ENCODE peak calls at places on chromosomes 6 and 20, in eight cellular contexts. B, U, F, W, J, M, D and E are unnamed samples. For H3K27me3, the result is how much of the 10 kb centered on the place peaks cover.

GRCh38 chr6:11209369-11209768 is 23.1 kb downstream of the NEDD9 start:
- DNase-seq in B (no peak), U (no peak), F (no peak), W (peak), J (no peak), M (no peak), D (no peak), E (no peak)

GRCh38 chr20:1816384-1817381 is 78.5 kb upstream of the SIRPA start:
- DNase-seq in B (peak), U (no peak), F (no peak), W (no peak), J (peak), M (no peak), D (peak), E (no peak)

GRCh38 chr6:109687271-109687721 is 3.7 kb downstream of the AK9 start:
- DNase-seq in B (peak), U (no peak), F (no peak), W (no peak), J (no peak), M (no peak), D (no peak), E (no peak)

GRCh38 chr6:106373502-106374239 is 13.2 kb downstream of the CRYBG1 start:
- DNase-seq in B (no peak), U (no peak), F (no peak), W (no peak), J (no peak), M (no peak), D (no peak), E (no peak)

GRCh38 chr20:37711001-37711400 is 17.2 kb downstream of the CTNNBL1 start:
- DNase-seq in B (no peak), U (no peak), F (peak), W (no peak), J (no peak), M (no peak), D (no peak), E (no peak)

GRCh38 chr6:87759491-87760010 is 57.5 kb upstream of the AKIRIN2 start:
- DNase-seq in B (peak), U (no peak), F (no peak), W (no peak), J (no peak), M (no peak), D (no peak), E (no peak)

GRCh38 chr6:36928547-36928918 is 26.0 kb upstream of the PI16 start:
- DNase-seq in B (no peak), U (no peak), F (no peak), W (no peak), J (peak), M (peak), D (no peak), E (no peak)

GRCh38 chr20:51335329-51335841 is 207.1 kb downstream of the NFATC2 start:
- DNase-seq in B (peak), U (no peak), F (peak), W (no peak), J (no peak), M (no peak), D (no peak), E (no peak)

GRCh38 chr6:155524249-155524651 is 68.6 kb upstream of the NOX3 start:
- DNase-seq in B (peak), U (no peak), F (no peak), W (no peak), J (no peak), M (no peak), D (no peak), E (no peak)

GRCh38 chr6:38192486-38192885 is 373.0 kb downstream of the ZFAND3 start:
- DNase-seq in B (no peak), U (no peak), F (no peak), W (no peak), J (peak), M (no peak), D (no peak), E (no peak)

GRCh38 chr20:50715694-50716093 is 15.7 kb upstream of the PARD6B start:
- DNase-seq in B (no peak), U (no peak), F (no peak), W (no peak), J (no peak), M (no peak), D (no peak), E (no peak)

GRCh38 chr6:2480267-2480966 is 235.0 kb upstream of the GMDS start:
- DNase-seq in B (peak), U (no peak), F (no peak), W (no peak), J (no peak), M (no peak), D (peak), E (no peak)

GRCh38 chr20:57866250-57867106 is 156.7 kb upstream of the PMEPA1 start:
- DNase-seq in B (no peak), U (no peak), F (no peak), W (no peak), J (no peak), M (no peak), D (no peak), E (no peak)

GRCh38 chr20:19785173-19785799 is 27.2 kb downstream of the RIN2 start:
- DNase-seq in B (peak), U (no peak), F (no peak), W (no peak), J (no peak), M (no peak), D (no peak), E (no peak)

GRCh38 chr20:400451-401275 is 7.4 kb upstream of the RBCK1 start:
- DNase-seq in B (no peak), U (no peak), F (no peak), W (peak), J (peak), M (no peak), D (no peak), E (no peak)

GRCh38 chr6:52055451-52055850 is 32.0 kb downstream of the PKHD1 start:
- DNase-seq in B (no peak), U (no peak), F (no peak), W (no peak), J (no peak), M (no peak), D (no peak), E (no peak)

GRCh38 chr6:131733376-131734016 is 22.7 kb upstream of the CTAGE9 start:
- DNase-seq in B (peak), U (no peak), F (no peak), W (no peak), J (no peak), M (no peak), D (peak), E (no peak)

GRCh38 chr6:12033770-12034169 is 21.7 kb downstream of the HIVEP1 start:
- DNase-seq in B (peak), U (no peak), F (no peak), W (no peak), J (no peak), M (no peak), D (no peak), E (no peak)

GRCh38 chr20:4060054-4060795 is 44.9 kb upstream of the RNF24 start:
- DNase-seq in B (no peak), U (no peak), F (no peak), W (no peak), J (no peak), M (peak), D (peak), E (no peak)

GRCh38 chr20:62407221-62407992 is at the start of gene CABLES2:
- DNase-seq in B (peak), U (peak), F (peak), W (peak), J (peak), M (peak), D (peak), E (peak)

GRCh38 chr6:119347466-119348307 is 1.9 kb downstream of the MAN1A1 start:
- DNase-seq in B (peak), U (peak), F (peak), W (peak), J (peak), M (no peak), D (peak), E (peak)

GRCh38 chr6:126650931-126651330 is 311.0 kb downstream of the CENPW start:
- DNase-seq in B (peak), U (no peak), F (no peak), W (no peak), J (no peak), M (no peak), D (no peak), E (no peak)

GRCh38 chr6:170085475-170086401 is 205.1 kb downstream of the DLL1 start:
- DNase-seq in B (no peak), U (no peak), F (no peak), W (no peak), J (peak), M (no peak), D (peak), E (no peak)

GRCh38 chr20:49207071-49207470 is 12.1 kb upstream of the DDX27 start:
- DNase-seq in B (no peak), U (no peak), F (no peak), W (peak), J (peak), M (no peak), D (no peak), E (no peak)

GRCh38 chr6:39932386-39932785 is 1.9 kb downstream of the MOCS1 start:
- DNase-seq in B (no peak), U (no peak), F (no peak), W (no peak), J (no peak), M (no peak), D (no peak), E (no peak)

GRCh38 chr20:64198347-64198746 is 34.1 kb downstream of the MYT1 start:
- DNase-seq in B (no peak), U (no peak), F (no peak), W (no peak), J (no peak), M (no peak), D (no peak), E (no peak)
- H3K27me3 ChIP-seq in B (under half), U (under half), F (under half), W (under half), J (under half), M (under half), D (under half), E (under half)

DNA sequence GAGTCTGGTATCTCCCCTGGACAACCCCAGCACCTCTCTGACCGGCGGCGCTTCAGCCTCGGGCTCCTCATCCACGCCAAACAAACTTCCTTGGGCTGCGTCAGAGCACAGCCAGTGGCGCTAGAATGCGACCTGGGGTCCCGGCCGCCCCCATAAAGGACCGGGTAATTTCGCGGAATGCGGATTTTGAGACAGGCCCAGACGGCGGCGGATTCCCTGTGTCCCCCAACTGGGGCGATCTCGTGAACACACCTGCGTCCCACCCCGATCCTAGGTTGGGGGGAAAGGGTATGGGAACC is 1.6 kb downstream of the FOXP4 start:
- DNase-seq in B (no peak), U (no peak), F (peak), W (peak), J (no peak), M (no peak), D (no peak), E (no peak)
- H3K27me3 ChIP-seq in B (under half), U (under half), F (under half), W (half or more), J (half or more), M (under half), D (under half), E (under half)

GRCh38 chr6:33896391-33897192 is 92.8 kb upstream of the MLN start:
- DNase-seq in B (peak), U (no peak), F (no peak), W (no peak), J (no peak), M (peak), D (no peak), E (no peak)

GRCh38 chr6:33895296-33895695 is 91.5 kb upstream of the MLN start:
- DNase-seq in B (no peak), U (no peak), F (no peak), W (no peak), J (no peak), M (no peak), D (no peak), E (no peak)

GRCh38 chr6:33897193-33897479 is 93.3 kb upstream of the MLN start:
- DNase-seq in B (no peak), U (no peak), F (peak), W (no peak), J (no peak), M (no peak), D (no peak), E (no peak)

GRCh38 chr6:33894438-33894837 is 90.6 kb upstream of the MLN start:
- DNase-seq in B (peak), U (no peak), F (no peak), W (no peak), J (no peak), M (no peak), D (peak), E (no peak)

DNA sequence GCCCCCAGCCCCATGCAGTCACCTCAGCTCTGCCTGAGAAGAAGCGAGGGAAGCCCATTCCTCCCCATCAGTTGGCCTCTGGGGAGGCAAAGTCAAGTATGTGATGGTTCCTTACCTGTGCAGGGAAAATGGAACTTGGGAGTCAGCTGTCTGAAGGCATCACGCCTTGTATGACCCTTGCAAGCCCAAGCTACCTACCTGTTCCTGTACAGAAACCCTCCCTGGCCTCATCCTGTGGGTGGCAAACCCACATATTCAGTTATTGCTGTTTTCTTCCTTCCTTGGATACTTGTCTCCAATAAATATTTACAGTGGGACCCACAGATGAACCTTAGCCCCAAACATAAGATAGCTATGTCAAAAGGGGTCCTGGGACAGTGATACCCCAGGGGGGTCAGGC is 92.2 kb upstream of the MLN start:
- DNase-seq in B (no peak), U (no peak), F (no peak), W (no peak), J (no peak), M (no peak), D (no peak), E (no peak)
- H3K27me3 ChIP-seq in B (under half), U (under half), F (under half), W (under half), J (under half), M (under half), D (under half), E (under half)

GRCh38 chr6:141370438-141370837 is 762.3 kb upstream of the GJE1 start:
- DNase-seq in B (no peak), U (no peak), F (no peak), W (no peak), J (no peak), M (no peak), D (no peak), E (no peak)
- H3K27me3 ChIP-seq in B (under half), U (under half), F (under half), W (under half), J (under half), M (under half), D (under half), E (under half)

GRCh38 chr6:26251354-26252081 is 113.5 kb upstream of the BTN3A2 start:
- DNase-seq in B (peak), U (peak), F (peak), W (peak), J (peak), M (peak), D (peak), E (peak)
- H3K27me3 ChIP-seq in B (under half), U (under half), F (under half), W (under half), J (under half), M (under half), D (half or more), E (under half)

DNA sequence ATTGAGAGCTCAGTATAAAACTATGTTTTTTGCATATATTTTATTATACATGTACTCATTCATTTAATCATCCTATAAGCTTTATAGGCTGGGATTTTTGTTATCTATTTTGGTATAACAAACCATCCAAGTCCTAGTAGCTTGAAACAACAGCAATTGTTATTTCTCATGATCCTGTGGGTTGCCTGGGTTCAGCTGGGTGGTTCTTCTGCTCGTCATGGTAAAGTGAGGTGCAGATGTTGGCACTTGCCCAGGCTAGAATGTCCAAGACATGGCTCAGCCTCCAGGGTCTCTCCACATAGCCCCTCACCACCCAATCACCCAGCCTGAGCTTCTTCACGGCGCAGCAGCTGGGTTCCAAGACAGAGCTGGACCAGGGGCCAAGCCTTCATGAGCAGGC is 20.8 kb upstream of the TM9SF4 start:
- DNase-seq in B (no peak), U (no peak), F (no peak), W (no peak), J (no peak), M (no peak), D (no peak), E (no peak)
- H3K27me3 ChIP-seq in B (under half), U (under half), F (under half), W (under half), J (under half), M (under half), D (under half), E (under half)